ENCODE peak calls at places on chromosomes 6 and 20, in four cellular contexts. I is hepatocyte; S is CD4-positive, alpha-beta T cell; K is HL-60. N is an unnamed sample.

GRCh38 chr6:39189915-39190544 is 39.2 kb downstream of the KCNK5 start:
- DNase-seq in I (peak; percentile 74), S (no peak), K (no peak), N (no peak)

GRCh38 chr6:41367700-41368099 is 32.3 kb downstream of the NCR2 start:
- DNase-seq in I (peak; percentile 87), S (no peak), K (no peak), N (peak; percentile 68)

GRCh38 chr6:119182404-119182803 is 103.9 kb upstream of the FAM184A start:
- DNase-seq in I (no peak), S (no peak), K (no peak), N (no peak)

GRCh38 chr20:35662541-35662940 is 2.2 kb downstream of the CPNE1 start:
- DNase-seq in I (no peak), S (no peak), K (no peak), N (no peak)

GRCh38 chr6:148737806-148738205 is 9.0 kb upstream of the UST start:
- DNase-seq in I (no peak), S (no peak), K (no peak), N (no peak)

GRCh38 chr6:43016935-43017334 is 2.9 kb downstream of the KLHDC3 start:
- DNase-seq in I (no peak), S (no peak), K (no peak), N (no peak)

GRCh38 chr6:79134699-79135474 is 56.8 kb upstream of the PHIP start:
- DNase-seq in I (no peak), S (no peak), K (no peak), N (no peak)

GRCh38 chr6:79544939-79545450 is 7.8 kb upstream of the LCA5 start:
- DNase-seq in I (peak; percentile 90), S (no peak), K (peak; percentile 43), N (peak; percentile 98)

GRCh38 chr6:43774776-43775583 is 5.0 kb downstream of the VEGFA start:
- DNase-seq in I (peak; percentile 88), S (peak; percentile 48), K (no peak), N (peak; percentile 93)

GRCh38 chr20:44326391-44327159 is 10.3 kb upstream of the R3HDML start:
- DNase-seq in I (peak; percentile 22), S (peak; percentile 15), K (no peak), N (no peak)

GRCh38 chr6:4660377-4661321 is 115.6 kb upstream of the CDYL start:
- DNase-seq in I (no peak), S (no peak), K (no peak), N (no peak)

GRCh38 chr20:17966432-17967312 is 1.9 kb downstream of the SNX5 start:
- DNase-seq in I (peak; percentile 46), S (no peak), K (no peak), N (no peak)

GRCh38 chr6:169650959-169651292 is 50.9 kb downstream of the WDR27 start:
- DNase-seq in I (no peak), S (no peak), K (no peak), N (no peak)

GRCh38 chr6:24270011-24270410 is 87.8 kb downstream of the DCDC2 start:
- DNase-seq in I (no peak), S (no peak), K (no peak), N (no peak)

GRCh38 chr20:1326031-1326930 is 2.7 kb downstream of the SDCBP2 start:
- DNase-seq in I (peak; percentile 44), S (no peak), K (no peak), N (no peak)

GRCh38 chr20:20217626-20218025 is 150.3 kb upstream of the INSM1 start:
- DNase-seq in I (no peak), S (no peak), K (no peak), N (no peak)

GRCh38 chr6:154511735-154512097 is 1.2 kb upstream of the CNKSR3 start:
- DNase-seq in I (no peak), S (no peak), K (no peak), N (no peak)

GRCh38 chr20:7003598-7003997 is 236.1 kb downstream of the BMP2 start:
- DNase-seq in I (no peak), S (no peak), K (no peak), N (peak; percentile 27)

GRCh38 chr6:78598966-78599365 is 268.4 kb upstream of the IRAK1BP1 start:
- DNase-seq in I (no peak), S (no peak), K (no peak), N (peak; percentile 85)

GRCh38 chr6:125303512-125303854 is 1.7 kb upstream of the HDDC2 start:
- DNase-seq in I (no peak), S (no peak), K (no peak), N (no peak)

GRCh38 chr6:145502417-145502816 is 232.9 kb downstream of the EPM2A start:
- DNase-seq in I (peak; percentile 48), S (no peak), K (no peak), N (peak; percentile 13)

DNA sequence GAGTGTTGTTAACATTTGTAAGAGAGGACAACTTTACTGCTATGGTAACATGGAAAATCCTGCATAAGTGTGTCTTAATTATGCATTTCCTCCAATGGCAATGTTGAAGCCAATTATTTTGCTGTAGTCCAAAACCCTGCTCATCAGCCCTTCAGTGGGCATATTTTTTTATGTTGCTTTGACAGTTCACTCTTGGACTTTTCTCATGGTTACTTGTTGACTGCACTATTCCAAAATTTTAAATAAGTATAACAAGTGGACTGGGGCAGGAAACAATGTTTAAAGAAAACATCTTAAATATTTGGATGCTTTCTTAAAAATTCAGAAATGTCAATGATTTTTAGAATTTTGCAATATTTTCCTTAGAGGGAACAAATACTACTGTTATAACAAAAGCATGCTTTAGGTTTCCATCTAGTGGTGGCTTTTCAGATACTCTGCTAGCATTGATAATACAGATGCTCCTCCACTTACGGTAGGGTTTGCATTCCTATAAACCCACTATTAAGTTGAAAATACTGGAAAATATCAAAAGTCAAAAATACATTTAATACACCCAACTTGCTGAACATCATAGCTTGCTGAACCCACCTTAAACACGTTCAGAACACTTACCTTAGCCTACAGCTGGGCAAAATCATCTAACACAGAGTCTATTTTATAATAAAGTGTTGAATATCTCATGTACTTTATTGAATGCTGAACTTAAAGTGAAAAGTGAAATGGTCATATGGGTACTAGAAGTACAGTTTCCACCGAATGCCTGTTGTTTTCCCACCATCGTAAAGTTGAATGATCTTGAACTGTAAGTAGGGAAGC is 86.4 kb downstream of the ADGRG6 start:
- DNase-seq in I (peak; percentile 66), S (no peak), K (no peak), N (peak; percentile 44)
- TF ChIP-seq CTCF in I (peak; percentile 73), S (peak; percentile 74), K (no peak), N (peak; percentile 76)

GRCh38 chr20:51285684-51286083 is 256.8 kb downstream of the NFATC2 start:
- DNase-seq in I (no peak), S (no peak), K (no peak), N (no peak)

GRCh38 chr20:51286758-51287157 is 255.8 kb downstream of the NFATC2 start:
- DNase-seq in I (no peak), S (no peak), K (no peak), N (no peak)

GRCh38 chr20:51284871-51285270 is 257.6 kb downstream of the NFATC2 start:
- DNase-seq in I (no peak), S (no peak), K (no peak), N (no peak)

GRCh38 chr20:51284161-51284560 is 258.4 kb downstream of the NFATC2 start:
- DNase-seq in I (no peak), S (no peak), K (no peak), N (no peak)

GRCh38 chr20:51287628-51288413 is 254.7 kb downstream of the NFATC2 start:
- DNase-seq in I (no peak), S (no peak), K (no peak), N (no peak)
- H3K27ac ChIP-seq in I (no peak overlapping the region), S (no peak overlapping the region), K (no peak overlapping the region), N (no peak overlapping the region)

GRCh38 chr20:63857751-63858392 is 3.4 kb upstream of the ABHD16B start:
- DNase-seq in I (no peak), S (no peak), K (no peak), N (no peak)

GRCh38 chr20:63859166-63859699 is 2.1 kb upstream of the ABHD16B start:
- DNase-seq in I (no peak), S (no peak), K (no peak), N (no peak)

GRCh38 chr20:63860325-63861051 is 810 bp upstream of the ABHD16B start:
- DNase-seq in I (no peak), S (no peak), K (no peak), N (no peak)

GRCh38 chr20:63856111-63856511 is 5.2 kb upstream of the ABHD16B start:
- DNase-seq in I (no peak), S (no peak), K (no peak), N (no peak)

GRCh38 chr20:63858393-63859165 is 2.7 kb upstream of the ABHD16B start:
- DNase-seq in I (no peak), S (no peak), K (no peak), N (no peak)
- TF ChIP-seq CTCF in I (peak; percentile 23), S (no peak), K (no peak), N (no peak)

GRCh38 chr20:4812216-4812615 is 90.5 kb downstream of the PRND start:
- DNase-seq in I (no peak), S (peak; percentile 34), K (no peak), N (no peak)
- H3K27ac ChIP-seq in I (no peak overlapping the region), S (peak overlapping the region; percentile 99), K (peak overlapping the region; percentile 99), N (no peak overlapping the region)

DNA sequence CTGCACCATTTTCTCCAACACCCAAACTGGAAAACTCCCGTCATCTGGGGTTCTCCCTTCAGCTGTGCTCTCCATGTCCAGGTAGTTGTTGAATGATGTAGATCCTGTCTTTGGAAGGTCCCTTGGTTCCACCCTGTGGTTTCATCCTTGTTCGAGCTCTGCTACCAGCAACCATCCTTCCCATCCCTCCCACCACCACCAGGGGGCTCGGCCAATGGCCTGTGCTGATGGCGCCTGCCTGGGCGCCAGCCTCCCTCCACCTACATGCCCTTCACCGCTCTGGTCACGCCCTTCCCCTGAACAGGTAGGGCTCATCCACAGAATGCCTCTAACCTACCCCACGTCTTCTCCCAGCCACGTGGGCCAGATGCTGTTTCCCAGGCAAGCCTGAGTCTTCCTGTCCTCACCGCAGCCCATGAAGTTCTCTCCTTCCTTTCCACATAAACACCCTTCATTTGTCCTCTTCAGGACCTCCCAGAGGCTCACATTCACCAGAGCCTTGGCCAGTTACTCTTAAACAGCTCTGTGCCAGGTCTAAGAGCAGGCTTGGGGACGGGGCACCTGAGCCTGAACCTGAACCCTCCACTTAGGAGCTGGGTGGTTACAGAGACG is 75.1 kb upstream of the DUSP22 start:
- DNase-seq in I (peak; percentile 30), S (peak; percentile 16), K (no peak), N (no peak)
- TF ChIP-seq CTCF in I (peak; percentile 29), S (peak; percentile 20), K (peak; percentile 64), N (peak; percentile 15)

GRCh38 chr6:131955876-131956275 is 4.7 kb upstream of the CCN2 start:
- DNase-seq in I (no peak), S (no peak), K (no peak), N (no peak)

GRCh38 chr6:131955192-131955591 is 4.0 kb upstream of the CCN2 start:
- DNase-seq in I (no peak), S (no peak), K (no peak), N (no peak)

GRCh38 chr6:131952886-131953509 is 1.8 kb upstream of the CCN2 start:
- DNase-seq in I (no peak), S (no peak), K (no peak), N (no peak)

GRCh38 chr6:131954099-131954774 is 3.1 kb upstream of the CCN2 start:
- DNase-seq in I (no peak), S (no peak), K (no peak), N (no peak)

DNA sequence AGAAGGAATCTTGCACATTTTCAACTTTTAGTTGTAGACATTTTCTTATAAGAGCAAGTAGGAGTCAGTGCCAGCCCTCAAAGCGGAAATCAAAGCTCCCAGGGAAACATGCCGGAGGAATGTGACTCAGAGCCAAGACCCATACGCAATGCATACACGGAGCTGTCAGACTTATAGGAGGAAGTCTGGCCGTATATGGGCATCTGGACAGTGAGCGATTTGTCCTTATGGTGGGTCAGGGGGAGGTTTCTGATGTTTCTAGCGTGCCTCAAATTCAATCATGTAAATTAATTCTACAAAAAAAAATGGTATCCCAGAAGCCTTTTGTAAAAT is 3.6 kb upstream of the CCN2 start:
- DNase-seq in I (peak; percentile 84), S (no peak), K (no peak), N (peak; percentile 86)
- H3K27ac ChIP-seq in I (peak overlapping the region; percentile 75), S (no peak overlapping the region), K (no peak overlapping the region), N (peak overlapping the region; percentile 57)

GRCh38 chr6:11366183-11366933 is 133.9 kb upstream of the NEDD9 start:
- DNase-seq in I (no peak), S (no peak), K (peak; percentile 42), N (no peak)
- TF ChIP-seq CTCF in I (no peak), S (no peak), K (no peak), N (no peak)

N was measured in RWPE1.